ENCODE peak calls at places on chromosomes 1 and 21, in ten cellular contexts. H is cardiac muscle cell, V is neuronal stem cell, J is breast epithelium, T is A549, U is lung, G is GM23248, Q is upper lobe of left lung, F is uterus, C is pancreas. M is an unnamed sample.

GRCh38 chr1:202599669-202600431 is 110.4 kb downstream of the SYT2 start:
- DNase-seq in J (peak; percentile 68), C (no peak), T (peak; percentile 82), V (peak; percentile 37), Q (peak; percentile 38), G (peak; percentile 89), H (peak; percentile 71), F (peak; percentile 71), U (peak; percentile 63), M (no peak)

GRCh38 chr1:176149939-176150807 is 56.9 kb downstream of the COP1 start:
- DNase-seq in Q (no peak), V (no peak), J (no peak), U (no peak), H (no peak), C (no peak), G (no peak), T (peak; percentile 12), F (no peak), M (no peak)

GRCh38 chr1:30041741-30042437 is 681.5 kb downstream of the MATN1 start:
- DNase-seq in T (no peak), Q (no peak), G (no peak), V (no peak), F (no peak), C (no peak), H (no peak), U (peak; percentile 9), J (no peak), M (no peak)

GRCh38 chr1:38917337-38917736 is 24.3 kb downstream of the RHBDL2 start:
- DNase-seq in G (no peak), T (no peak), U (no peak), C (no peak), F (no peak), H (no peak), Q (no peak), J (no peak), V (no peak), M (no peak)

GRCh38 chr1:152585586-152585985 is 5.3 kb upstream of the LCE3D start:
- DNase-seq in T (no peak), V (no peak), Q (no peak), J (no peak), H (no peak), C (no peak), G (no peak), F (no peak), U (no peak), M (no peak)

GRCh38 chr1:41498809-41499208 is 14.3 kb upstream of the EDN2 start:
- DNase-seq in U (peak; percentile 78), J (peak; percentile 78), H (no peak), G (peak; percentile 72), F (no peak), Q (peak; percentile 88), V (no peak), T (no peak), C (peak; percentile 63), M (no peak)

GRCh38 chr21:39630827-39631226 is 18.1 kb downstream of the B3GALT5 start:
- DNase-seq in H (no peak), F (no peak), V (no peak), C (no peak), T (no peak), G (peak; percentile 26), Q (no peak), U (no peak), J (no peak), M (no peak)

GRCh38 chr1:58964880-58965279 is 181.0 kb upstream of the JUN start:
- DNase-seq in J (no peak), C (peak; percentile 52), T (no peak), V (no peak), H (no peak), Q (no peak), G (peak; percentile 40), U (peak; percentile 57), F (no peak), M (no peak)

GRCh38 chr1:155174334-155175280 is 958 bp downstream of the TRIM46 start:
- DNase-seq in Q (peak; percentile 77), T (no peak), F (no peak), V (peak; percentile 62), U (no peak), G (peak; percentile 45), J (peak; percentile 48), C (peak; percentile 45), H (no peak), M (peak; percentile 41)

GRCh38 chr1:218878369-218878768 is 295.3 kb upstream of the LYPLAL1 start:
- DNase-seq in V (no peak), T (no peak), H (no peak), F (no peak), U (no peak), G (peak; percentile 51), C (no peak), J (no peak), Q (no peak), M (no peak)

GRCh38 chr1:26408604-26409003 is 2.0 kb upstream of the LIN28A start:
- DNase-seq in V (peak; percentile 95), F (peak; percentile 76), H (peak; percentile 94), C (peak; percentile 58), U (peak; percentile 70), T (peak; percentile 44), J (peak; percentile 78), Q (peak; percentile 32), G (peak; percentile 80), M (peak; percentile 50)

GRCh38 chr1:201184734-201185453 is 5.7 kb upstream of the IGFN1 start:
- DNase-seq in U (peak; percentile 48), V (peak; percentile 55), G (peak; percentile 95), H (peak; percentile 81), F (peak; percentile 28), C (no peak), J (no peak), T (peak; percentile 29), Q (no peak), M (no peak)

GRCh38 chr1:228285661-228286504 is 78.0 kb downstream of the OBSCN start:
- DNase-seq in V (no peak), T (no peak), Q (peak; percentile 77), C (no peak), J (peak; percentile 46), G (no peak), H (no peak), U (no peak), F (peak; percentile 14), M (no peak)

GRCh38 chr1:230105754-230106625 is 39.0 kb downstream of the GALNT2 start:
- DNase-seq in Q (no peak), U (peak; percentile 49), H (no peak), V (no peak), T (peak; percentile 89), J (no peak), C (peak; percentile 54), G (peak; percentile 95), F (no peak), M (no peak)

GRCh38 chr1:209657140-209657879 is 5.1 kb upstream of the LAMB3 start:
- DNase-seq in U (no peak), V (no peak), T (no peak), C (no peak), F (no peak), H (no peak), G (peak; percentile 30), Q (no peak), J (no peak), M (no peak)

GRCh38 chr1:246780264-246780663 is 56.1 kb downstream of the SCCPDH start:
- DNase-seq in Q (no peak), T (no peak), H (no peak), V (no peak), C (no peak), G (no peak), U (no peak), F (no peak), J (no peak), M (no peak)

GRCh38 chr21:36203603-36203889 is 46.9 kb downstream of the DOP1B start:
- DNase-seq in Q (no peak), H (no peak), F (no peak), C (peak; percentile 33), T (peak; percentile 49), U (no peak), V (no peak), G (peak; percentile 96), J (no peak), M (no peak)

GRCh38 chr1:62110198-62110817 is 84.3 kb upstream of the L1TD1 start:
- DNase-seq in C (no peak), V (no peak), T (no peak), H (no peak), G (no peak), Q (no peak), U (no peak), F (peak; percentile 21), J (no peak), M (no peak)

GRCh38 chr1:225572422-225572821 is 80.5 kb downstream of the ENAH start:
- DNase-seq in F (no peak), V (no peak), J (no peak), U (no peak), G (peak; percentile 87), H (no peak), C (no peak), T (peak; percentile 8), Q (no peak), M (no peak)

GRCh38 chr1:180228648-180229482 is 1.2 kb upstream of the LHX4 start:
- DNase-seq in Q (peak; percentile 86), T (peak; percentile 38), H (peak; percentile 23), U (no peak), J (no peak), V (no peak), F (no peak), C (no peak), G (peak; percentile 40), M (no peak)

GRCh38 chr1:171506525-171507304 is 21.4 kb downstream of the PRRC2C start:
- DNase-seq in F (no peak), C (no peak), V (no peak), J (no peak), T (no peak), H (no peak), U (no peak), G (no peak), Q (no peak), M (no peak)

GRCh38 chr21:41397416-41397815 is 28.6 kb upstream of the MX1 start:
- DNase-seq in F (no peak), G (no peak), V (no peak), J (no peak), C (no peak), U (no peak), Q (no peak), H (no peak), T (no peak), M (no peak)
- H3K27ac ChIP-seq in F (no peak overlapping the region), G (no peak overlapping the region), V (no peak overlapping the region), J (peak overlapping the region; percentile 81), C (no peak overlapping the region), U (no peak overlapping the region), Q (no peak overlapping the region), H (no peak overlapping the region), T (no peak overlapping the region), M (no peak overlapping the region)

GRCh38 chr1:109370712-109371270 is 26.9 kb downstream of the SORT1 start:
- DNase-seq in T (no peak), V (no peak), H (no peak), J (no peak), F (no peak), G (peak; percentile 89), U (no peak), C (no peak), Q (no peak), M (no peak)
- H3K27ac ChIP-seq in T (no peak overlapping the region), V (no peak overlapping the region), H (peak overlapping the region; percentile 74), J (peak overlapping the region; percentile 67), F (peak overlapping the region; percentile 75), G (peak overlapping the region; percentile 89), U (peak overlapping the region; percentile 75), C (peak overlapping the region; percentile 4), Q (peak overlapping the region; percentile 63), M (peak overlapping the region; percentile 11)

GRCh38 chr21:41764558-41765392 is 2.1 kb downstream of the RIPK4 start:
- DNase-seq in C (peak; percentile 70), Q (no peak), J (no peak), G (no peak), H (no peak), U (no peak), T (no peak), V (no peak), F (no peak), M (no peak)
- H3K27ac ChIP-seq in C (peak overlapping the region; percentile 96), Q (peak overlapping the region; percentile 17), J (peak overlapping the region; percentile 85), G (no peak overlapping the region), H (no peak overlapping the region), U (peak overlapping the region; percentile 46), T (peak overlapping the region; percentile 74), V (no peak overlapping the region), F (no peak overlapping the region), M (no peak overlapping the region)

GRCh38 chr1:167909691-167910180 is 4.2 kb downstream of the ADCY10 start:
- DNase-seq in U (no peak), F (no peak), H (no peak), V (no peak), C (no peak), G (no peak), T (no peak), Q (no peak), J (no peak), M (no peak)
- H3K27ac ChIP-seq in U (no peak overlapping the region), F (no peak overlapping the region), H (no peak overlapping the region), V (no peak overlapping the region), C (no peak overlapping the region), G (no peak overlapping the region), T (no peak overlapping the region), Q (no peak overlapping the region), J (no peak overlapping the region), M (no peak overlapping the region)

M was measured in caudate nucleus.